ENCODE peak calls at places on chromosomes 7 and 10, in five cellular contexts. T is pancreas, C is neural progenitor cell, V is uterus, O is kidney. M is an unnamed sample.
A peak's percentile ranks its signal among the peaks of the same experiment; 100 is the strongest.

GRCh38 chr10:93039721-93040120 is 20.9 kb upstream of the CYP26C1 start:
- DNase-seq in T (no peak), C (peak; percentile 53), V (no peak), O (no peak), M (no peak)

GRCh38 chr10:110641256-110641655 is 2.9 kb upstream of the RBM20 start:
- DNase-seq in T (no peak), C (peak; percentile 79), V (no peak), O (no peak), M (no peak)

GRCh38 chr10:133312769-133313145 is 4.0 kb downstream of the ZNF511 start:
- DNase-seq in T (no peak), C (no peak), V (no peak), O (peak; percentile 59), M (no peak)

GRCh38 chr7:139691253-139691781 is 86.5 kb downstream of the HIPK2 start:
- DNase-seq in T (peak; percentile 93), C (no peak), V (no peak), O (no peak), M (no peak)

GRCh38 chr10:71975891-71976725 is 11.9 kb downstream of the CHST3 start:
- DNase-seq in T (no peak), C (no peak), V (peak; percentile 61), O (no peak), M (no peak)

GRCh38 chr7:35691827-35692307 is 3.1 kb downstream of the HERPUD2 start:
- DNase-seq in T (no peak), C (no peak), V (no peak), O (no peak), M (no peak)

GRCh38 chr7:82629583-82629982 is 186.0 kb upstream of the CACNA2D1 start:
- DNase-seq in T (no peak), C (no peak), V (no peak), O (no peak), M (no peak)

GRCh38 chr10:43689618-43689954 is 40.9 kb upstream of the ZNF32 start:
- DNase-seq in T (peak; percentile 90), C (peak; percentile 44), V (peak; percentile 54), O (peak; percentile 89), M (no peak)

GRCh38 chr7:41817386-41817785 is 114.5 kb upstream of the INHBA start:
- DNase-seq in T (no peak), C (no peak), V (no peak), O (no peak), M (no peak)

GRCh38 chr10:18472977-18473376 is 178.4 kb downstream of the NSUN6 start:
- DNase-seq in T (no peak), C (no peak), V (no peak), O (no peak), M (no peak)

GRCh38 chr10:95789928-95790327 is 34.0 kb downstream of the ENTPD1 start:
- DNase-seq in T (no peak), C (no peak), V (no peak), O (no peak), M (no peak)

GRCh38 chr10:129843131-129843541 is 120.9 kb downstream of the EBF3 start:
- DNase-seq in T (peak; percentile 24), C (no peak), V (no peak), O (no peak), M (no peak)

GRCh38 chr7:123961731-123962130 is 36.7 kb downstream of the SPAM1 start:
- DNase-seq in T (no peak), C (no peak), V (no peak), O (no peak), M (no peak)

GRCh38 chr10:33293081-33293480 is 41.4 kb downstream of the NRP1 start:
- DNase-seq in T (no peak), C (no peak), V (no peak), O (no peak), M (no peak)

GRCh38 chr10:64733980-64734379 is 1212.8 kb downstream of the REEP3 start:
- DNase-seq in T (no peak), C (peak; percentile 54), V (no peak), O (no peak), M (no peak)

GRCh38 chr10:75508814-75509306 is 77.4 kb downstream of the LRMDA start:
- DNase-seq in T (no peak), C (no peak), V (peak; percentile 70), O (no peak), M (no peak)

GRCh38 chr7:28682811-28683210 is 270.5 kb downstream of the CREB5 start:
- DNase-seq in T (no peak), C (no peak), V (no peak), O (no peak), M (no peak)

GRCh38 chr7:150357771-150358427 is 10.7 kb upstream of the REPIN1 start:
- DNase-seq in T (no peak), C (peak; percentile 24), V (no peak), O (no peak), M (no peak)

GRCh38 chr7:90320801-90321494 is at the start of gene FAM237B:
- DNase-seq in T (peak; percentile 65), C (peak; percentile 64), V (no peak), O (peak; percentile 62), M (no peak)
- H3K4me3 ChIP-seq in T (peak within 1 kb of the TSS; percentile 20), C (peak within 1 kb of the TSS; percentile 53), V (no peak within 1 kb of the TSS), O (no peak within 1 kb of the TSS), M (peak within 1 kb of the TSS; percentile 30)

GRCh38 chr7:158252081-158252836 is 335.4 kb downstream of the PTPRN2 start:
- DNase-seq in T (no peak), C (peak; percentile 39), V (no peak), O (no peak), M (no peak)
- H3K27ac ChIP-seq in T (no peak overlapping the region), C (no peak overlapping the region), V (no peak overlapping the region), O (no peak overlapping the region), M (no peak overlapping the region)

GRCh38 chr10:114548662-114549061 is 109.4 kb downstream of the ABLIM1 start:
- DNase-seq in T (no peak), C (peak; percentile 73), V (peak; percentile 56), O (no peak), M (no peak)

GRCh38 chr10:114550756-114551290 is 107.3 kb downstream of the ABLIM1 start:
- DNase-seq in T (no peak), C (peak; percentile 57), V (no peak), O (no peak), M (no peak)

GRCh38 chr10:114547466-114547865 is 110.6 kb downstream of the ABLIM1 start:
- DNase-seq in T (no peak), C (no peak), V (no peak), O (no peak), M (no peak)

GRCh38 chr10:114552050-114552449 is 106.0 kb downstream of the ABLIM1 start:
- DNase-seq in T (no peak), C (no peak), V (no peak), O (no peak), M (no peak)

DNA sequence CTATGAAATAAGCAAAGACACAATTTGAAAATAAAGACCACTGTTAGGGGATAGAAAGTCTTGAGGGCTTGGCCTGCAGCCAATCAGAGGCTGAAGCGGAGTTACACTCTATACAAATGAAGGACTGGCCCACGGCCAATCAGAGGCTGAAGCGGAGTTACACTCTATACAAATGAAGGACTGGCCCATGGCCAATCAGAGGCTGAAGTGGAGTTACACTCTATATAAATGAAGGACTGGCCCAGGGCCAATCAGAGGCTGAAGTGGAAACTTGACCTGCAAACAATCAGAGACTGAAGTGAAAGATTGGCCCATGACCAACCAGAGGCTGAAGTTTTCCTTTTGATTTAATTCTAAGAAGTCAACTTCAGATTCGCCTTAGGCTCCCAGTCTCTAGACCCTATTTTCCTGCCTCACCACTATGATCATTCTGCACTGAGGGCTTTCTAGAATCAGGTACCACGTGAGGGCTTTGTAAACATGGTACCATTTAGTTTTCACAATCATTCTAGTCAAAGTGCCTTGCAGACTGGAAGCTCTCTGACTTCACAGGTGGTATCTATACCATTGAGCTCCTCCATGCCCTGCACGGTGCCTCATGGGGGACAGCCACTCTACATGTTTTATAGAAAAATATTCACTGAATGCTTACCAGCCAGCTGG is 106.6 kb downstream of the ABLIM1 start:
- DNase-seq in T (peak; percentile 84), C (no peak), V (peak; percentile 69), O (no peak), M (no peak)
- H3K4me3 ChIP-seq in T (no peak overlapping the region), C (no peak overlapping the region), V (no peak overlapping the region), O (peak overlapping the region; percentile 58), M (peak overlapping the region; percentile 36)

GRCh38 chr10:119174109-119174508 is 4.5 kb downstream of the PRDX3 start:
- DNase-seq in T (no peak), C (no peak), V (no peak), O (no peak), M (no peak)
- H3K27ac ChIP-seq in T (no peak overlapping the region), C (no peak overlapping the region), V (no peak overlapping the region), O (no peak overlapping the region), M (no peak overlapping the region)

GRCh38 chr10:97771913-97772823 is at the start of gene SFRP5:
- DNase-seq in T (peak; percentile 87), C (peak; percentile 58), V (no peak), O (peak; percentile 41), M (no peak)

GRCh38 chr10:97773096-97773495 is 1.3 kb upstream of the SFRP5 start:
- DNase-seq in T (peak; percentile 50), C (peak; percentile 25), V (no peak), O (no peak), M (no peak)

GRCh38 chr10:97768322-97769315 is 3.2 kb downstream of the SFRP5 start:
- DNase-seq in T (peak; percentile 29), C (no peak), V (no peak), O (no peak), M (no peak)

GRCh38 chr10:97771055-97771811 is 566 bp downstream of the SFRP5 start:
- DNase-seq in T (peak; percentile 84), C (peak; percentile 82), V (no peak), O (no peak), M (no peak)

GRCh38 chr10:97770265-97770664 is 1.5 kb downstream of the SFRP5 start:
- DNase-seq in T (peak; percentile 29), C (no peak), V (no peak), O (no peak), M (no peak)
- H3K4me3 ChIP-seq in T (peak overlapping the region; percentile 55), C (no peak overlapping the region), V (no peak overlapping the region), O (no peak overlapping the region), M (peak overlapping the region; percentile 44)

GRCh38 chr10:121289800-121290199 is 308.4 kb downstream of the FGFR2 start:
- DNase-seq in T (no peak), C (no peak), V (no peak), O (no peak), M (no peak)
- H3K27ac ChIP-seq in T (no peak overlapping the region), C (no peak overlapping the region), V (no peak overlapping the region), O (no peak overlapping the region), M (no peak overlapping the region)